ENCODE peak calls at places on chromosomes 7 and 10, in nine cellular contexts. One of them, this sample, is unnamed.

GRCh38 chr10:33492914-33493313 is 158.4 kb upstream of the NRP1 start:
- DNase-seq in aorta: no peak
- DNase-seq in Ammon's horn: no peak
- DNase-seq in neuronal stem cell: no peak
- DNase-seq in activated naive CD8-positive, alpha-beta T cell treated with anti-CD3 and anti-CD28 coated beads, Interleukin-2, amount 50 U/mL, for 24 hours: no peak
- DNase-seq in PC-3: no peak
- DNase-seq in GM04503: no peak
- DNase-seq in tibial nerve: no peak
- DNase-seq in OCI-LY7: no peak
- DNase-seq in this sample: no peak

GRCh38 chr10:97321807-97322195 is 2.7 kb downstream of the FRAT1 start:
- DNase-seq in neuronal stem cell: no peak
- DNase-seq in PC-3: no peak
- DNase-seq in tibial nerve: no peak
- DNase-seq in activated naive CD8-positive, alpha-beta T cell treated with anti-CD3 and anti-CD28 coated beads, Interleukin-2, amount 50 U/mL, for 24 hours: no peak
- DNase-seq in aorta: no peak
- DNase-seq in OCI-LY7: no peak
- DNase-seq in GM04503: no peak
- DNase-seq in Ammon's horn: peak
- DNase-seq in this sample: peak

GRCh38 chr7:156616269-156617202 is 24.0 kb upstream of the RNF32 start:
- DNase-seq in activated naive CD8-positive, alpha-beta T cell treated with anti-CD3 and anti-CD28 coated beads, Interleukin-2, amount 50 U/mL, for 24 hours: peak
- DNase-seq in GM04503: no peak
- DNase-seq in OCI-LY7: no peak
- DNase-seq in Ammon's horn: no peak
- DNase-seq in neuronal stem cell: no peak
- DNase-seq in tibial nerve: no peak
- DNase-seq in PC-3: no peak
- DNase-seq in aorta: no peak
- DNase-seq in this sample: no peak

GRCh38 chr7:121278120-121279021 is 50.4 kb upstream of the WNT16 start:
- DNase-seq in PC-3: peak
- DNase-seq in neuronal stem cell: no peak
- DNase-seq in GM04503: no peak
- DNase-seq in activated naive CD8-positive, alpha-beta T cell treated with anti-CD3 and anti-CD28 coated beads, Interleukin-2, amount 50 U/mL, for 24 hours: no peak
- DNase-seq in Ammon's horn: no peak
- DNase-seq in aorta: no peak
- DNase-seq in OCI-LY7: no peak
- DNase-seq in tibial nerve: no peak
- DNase-seq in this sample: no peak

GRCh38 chr10:12848439-12849173 is 152.9 kb downstream of the CCDC3 start:
- DNase-seq in GM04503: no peak
- DNase-seq in neuronal stem cell: no peak
- DNase-seq in activated naive CD8-positive, alpha-beta T cell treated with anti-CD3 and anti-CD28 coated beads, Interleukin-2, amount 50 U/mL, for 24 hours: no peak
- DNase-seq in PC-3: no peak
- DNase-seq in tibial nerve: no peak
- DNase-seq in OCI-LY7: no peak
- DNase-seq in aorta: no peak
- DNase-seq in Ammon's horn: no peak
- DNase-seq in this sample: no peak

GRCh38 chr7:146961617-146962016 is 845.0 kb downstream of the CNTNAP2 start:
- DNase-seq in aorta: no peak
- DNase-seq in activated naive CD8-positive, alpha-beta T cell treated with anti-CD3 and anti-CD28 coated beads, Interleukin-2, amount 50 U/mL, for 24 hours: no peak
- DNase-seq in Ammon's horn: peak
- DNase-seq in OCI-LY7: no peak
- DNase-seq in PC-3: peak
- DNase-seq in tibial nerve: no peak
- DNase-seq in GM04503: peak
- DNase-seq in neuronal stem cell: no peak
- DNase-seq in this sample: no peak

GRCh38 chr10:1600861-1601260 is 136.5 kb downstream of the ADARB2 start:
- DNase-seq in activated naive CD8-positive, alpha-beta T cell treated with anti-CD3 and anti-CD28 coated beads, Interleukin-2, amount 50 U/mL, for 24 hours: no peak
- DNase-seq in GM04503: no peak
- DNase-seq in PC-3: no peak
- DNase-seq in aorta: no peak
- DNase-seq in Ammon's horn: no peak
- DNase-seq in OCI-LY7: no peak
- DNase-seq in neuronal stem cell: no peak
- DNase-seq in tibial nerve: no peak
- DNase-seq in this sample: no peak

GRCh38 chr7:94580601-94581000 is 71.0 kb downstream of the CASD1 start:
- DNase-seq in aorta: no peak
- DNase-seq in activated naive CD8-positive, alpha-beta T cell treated with anti-CD3 and anti-CD28 coated beads, Interleukin-2, amount 50 U/mL, for 24 hours: no peak
- DNase-seq in PC-3: peak
- DNase-seq in OCI-LY7: no peak
- DNase-seq in tibial nerve: no peak
- DNase-seq in Ammon's horn: no peak
- DNase-seq in neuronal stem cell: no peak
- DNase-seq in GM04503: peak
- DNase-seq in this sample: no peak

GRCh38 chr7:365593-365992 is 75.6 kb downstream of the FOXL3 start:
- DNase-seq in OCI-LY7: no peak
- DNase-seq in Ammon's horn: no peak
- DNase-seq in aorta: peak
- DNase-seq in activated naive CD8-positive, alpha-beta T cell treated with anti-CD3 and anti-CD28 coated beads, Interleukin-2, amount 50 U/mL, for 24 hours: no peak
- DNase-seq in neuronal stem cell: no peak
- DNase-seq in PC-3: no peak
- DNase-seq in tibial nerve: no peak
- DNase-seq in GM04503: no peak
- DNase-seq in this sample: no peak

GRCh38 chr10:4946349-4946717 is 16.9 kb upstream of the AKR1C1 start:
- DNase-seq in aorta: no peak
- DNase-seq in PC-3: no peak
- DNase-seq in Ammon's horn: no peak
- DNase-seq in neuronal stem cell: no peak
- DNase-seq in OCI-LY7: no peak
- DNase-seq in GM04503: no peak
- DNase-seq in tibial nerve: no peak
- DNase-seq in activated naive CD8-positive, alpha-beta T cell treated with anti-CD3 and anti-CD28 coated beads, Interleukin-2, amount 50 U/mL, for 24 hours: no peak
- DNase-seq in this sample: no peak

GRCh38 chr7:100694196-100694745 is at the start of gene GIGYF1:
- DNase-seq in GM04503: no peak
- DNase-seq in aorta: peak
- DNase-seq in OCI-LY7: peak
- DNase-seq in Ammon's horn: peak
- DNase-seq in neuronal stem cell: no peak
- DNase-seq in PC-3: peak
- DNase-seq in activated naive CD8-positive, alpha-beta T cell treated with anti-CD3 and anti-CD28 coated beads, Interleukin-2, amount 50 U/mL, for 24 hours: peak
- DNase-seq in tibial nerve: no peak
- DNase-seq in this sample: peak

GRCh38 chr10:126924915-126925300 is 19.7 kb downstream of the DOCK1 start:
- DNase-seq in neuronal stem cell: no peak
- DNase-seq in activated naive CD8-positive, alpha-beta T cell treated with anti-CD3 and anti-CD28 coated beads, Interleukin-2, amount 50 U/mL, for 24 hours: no peak
- DNase-seq in OCI-LY7: no peak
- DNase-seq in aorta: no peak
- DNase-seq in PC-3: peak
- DNase-seq in GM04503: no peak
- DNase-seq in Ammon's horn: no peak
- DNase-seq in tibial nerve: no peak
- DNase-seq in this sample: no peak

GRCh38 chr7:69109131-69109740 is 489.0 kb upstream of the AUTS2 start:
- DNase-seq in tibial nerve: no peak
- DNase-seq in aorta: no peak
- DNase-seq in GM04503: no peak
- DNase-seq in activated naive CD8-positive, alpha-beta T cell treated with anti-CD3 and anti-CD28 coated beads, Interleukin-2, amount 50 U/mL, for 24 hours: no peak
- DNase-seq in PC-3: no peak
- DNase-seq in neuronal stem cell: no peak
- DNase-seq in Ammon's horn: no peak
- DNase-seq in OCI-LY7: no peak
- DNase-seq in this sample: no peak

GRCh38 chr10:129599160-129599559 is 132.1 kb downstream of the MGMT start:
- DNase-seq in aorta: no peak
- DNase-seq in GM04503: no peak
- DNase-seq in Ammon's horn: no peak
- DNase-seq in PC-3: no peak
- DNase-seq in OCI-LY7: no peak
- DNase-seq in activated naive CD8-positive, alpha-beta T cell treated with anti-CD3 and anti-CD28 coated beads, Interleukin-2, amount 50 U/mL, for 24 hours: no peak
- DNase-seq in neuronal stem cell: no peak
- DNase-seq in tibial nerve: no peak
- DNase-seq in this sample: no peak

GRCh38 chr7:121945066-121945848 is 72.3 kb downstream of the PTPRZ1 start:
- DNase-seq in activated naive CD8-positive, alpha-beta T cell treated with anti-CD3 and anti-CD28 coated beads, Interleukin-2, amount 50 U/mL, for 24 hours: no peak
- DNase-seq in GM04503: no peak
- DNase-seq in aorta: no peak
- DNase-seq in Ammon's horn: no peak
- DNase-seq in PC-3: peak
- DNase-seq in neuronal stem cell: no peak
- DNase-seq in tibial nerve: no peak
- DNase-seq in OCI-LY7: no peak
- DNase-seq in this sample: no peak

GRCh38 chr7:77327932-77328628 is 88.1 kb downstream of the GSAP start:
- DNase-seq in aorta: no peak
- DNase-seq in GM04503: no peak
- DNase-seq in tibial nerve: no peak
- DNase-seq in PC-3: peak
- DNase-seq in neuronal stem cell: no peak
- DNase-seq in Ammon's horn: no peak
- DNase-seq in OCI-LY7: no peak
- DNase-seq in activated naive CD8-positive, alpha-beta T cell treated with anti-CD3 and anti-CD28 coated beads, Interleukin-2, amount 50 U/mL, for 24 hours: peak
- DNase-seq in this sample: no peak